ENCODE peak calls at places on chromosomes 1 and 21, in ten cellular contexts. T is brain microvascular endothelial cell, U is AG08396, L is WERI-Rb-1, F is fibroblast of lung, J is ELR, N is HL-60, P is neuronal stem cell, O is heart left ventricle, H is H7. G is an unnamed sample.

GRCh38 chr1:94298861-94299260 is 61.5 kb upstream of the ARHGAP29 start:
- DNase-seq in T (no peak), U (no peak), L (no peak), F (peak), J (no peak), N (peak), P (no peak), O (no peak), H (no peak), G (no peak)

GRCh38 chr1:70896224-70896623 is 151.4 kb downstream of the PTGER3 start:
- DNase-seq in T (no peak), U (no peak), L (no peak), F (no peak), J (peak), N (no peak), P (no peak), O (no peak), H (peak), G (peak)

GRCh38 chr1:54987830-54988705 is 7.6 kb downstream of the TMEM61 start:
- DNase-seq in T (peak), U (peak), L (no peak), F (no peak), J (peak), N (no peak), P (no peak), O (no peak), H (peak), G (no peak)

GRCh38 chr1:116321766-116322175 is 51.3 kb upstream of the ATP1A1 start:
- DNase-seq in T (no peak), U (no peak), L (no peak), F (no peak), J (no peak), N (no peak), P (no peak), O (no peak), H (no peak), G (no peak)

GRCh38 chr1:198245379-198245778 is 88.6 kb downstream of the NEK7 start:
- DNase-seq in T (no peak), U (no peak), L (no peak), F (no peak), J (no peak), N (no peak), P (no peak), O (no peak), H (no peak), G (no peak)

GRCh38 chr1:228898582-228898992 is 163.3 kb downstream of the RHOU start:
- DNase-seq in T (no peak), U (no peak), L (no peak), F (no peak), J (no peak), N (peak), P (no peak), O (no peak), H (no peak), G (no peak)

GRCh38 chr1:203800001-203800400 is 4.6 kb downstream of the ZBED6 start:
- DNase-seq in T (no peak), U (no peak), L (no peak), F (no peak), J (no peak), N (no peak), P (no peak), O (no peak), H (no peak), G (no peak)

GRCh38 chr1:175889044-175889443 is 145.6 kb upstream of the TNR start:
- DNase-seq in T (no peak), U (no peak), L (no peak), F (no peak), J (no peak), N (no peak), P (no peak), O (no peak), H (no peak), G (no peak)

GRCh38 chr1:99674665-99675064 is 28.8 kb downstream of the PALMD start:
- DNase-seq in T (no peak), U (no peak), L (no peak), F (no peak), J (peak), N (no peak), P (no peak), O (no peak), H (no peak), G (no peak)

GRCh38 chr1:43319288-43319687 is 18.3 kb upstream of the MPL start:
- DNase-seq in T (no peak), U (no peak), L (no peak), F (no peak), J (no peak), N (no peak), P (no peak), O (no peak), H (no peak), G (no peak)

GRCh38 chr1:163436133-163436532 is 114.4 kb downstream of the NUF2 start:
- DNase-seq in T (no peak), U (no peak), L (no peak), F (no peak), J (no peak), N (no peak), P (no peak), O (no peak), H (no peak), G (no peak)

GRCh38 chr1:18926315-18927081 is 24.1 kb upstream of the ALDH4A1 start:
- DNase-seq in T (peak), U (peak), L (no peak), F (peak), J (peak), N (peak), P (no peak), O (peak), H (no peak), G (no peak)

GRCh38 chr1:211579434-211580302 is 707 bp upstream of the SLC30A1 start:
- DNase-seq in T (no peak), U (no peak), L (peak), F (peak), J (peak), N (no peak), P (no peak), O (no peak), H (no peak), G (peak)

GRCh38 chr1:61639218-61639617 is 85.7 kb downstream of the TM2D1 start:
- DNase-seq in T (no peak), U (no peak), L (no peak), F (no peak), J (no peak), N (no peak), P (no peak), O (no peak), H (no peak), G (no peak)

GRCh38 chr1:84745857-84746256 is 55.6 kb upstream of the SSX2IP start:
- DNase-seq in T (no peak), U (no peak), L (no peak), F (no peak), J (no peak), N (no peak), P (no peak), O (no peak), H (no peak), G (no peak)

GRCh38 chr1:27539901-27540861 is 50.2 kb upstream of the WASF2 start:
- DNase-seq in T (peak), U (peak), L (no peak), F (no peak), J (peak), N (no peak), P (no peak), O (no peak), H (no peak), G (no peak)

GRCh38 chr1:26159113-26160039 is 497 bp downstream of the FAM110D start:
- DNase-seq in T (no peak), U (no peak), L (no peak), F (no peak), J (no peak), N (no peak), P (no peak), O (no peak), H (no peak), G (no peak)

GRCh38 chr1:55204997-55205396 is 10.2 kb downstream of the USP24 start:
- DNase-seq in T (no peak), U (no peak), L (no peak), F (peak), J (peak), N (no peak), P (no peak), O (no peak), H (no peak), G (no peak)

GRCh38 chr1:62295921-62296451 is 23.2 kb downstream of the KANK4 start:
- DNase-seq in T (peak), U (no peak), L (no peak), F (peak), J (peak), N (peak), P (no peak), O (no peak), H (no peak), G (peak)

GRCh38 chr1:21506804-21507203 is 2.4 kb upstream of the ALPL start:
- DNase-seq in T (no peak), U (no peak), L (no peak), F (no peak), J (no peak), N (no peak), P (no peak), O (no peak), H (no peak), G (no peak)

GRCh38 chr1:64476251-64476952 is 6.5 kb downstream of the CACHD1 start:
- DNase-seq in T (peak), U (peak), L (no peak), F (peak), J (peak), N (no peak), P (no peak), O (no peak), H (no peak), G (no peak)

GRCh38 chr1:183238071-183238470 is 52.0 kb downstream of the LAMC2 start:
- DNase-seq in T (peak), U (no peak), L (no peak), F (peak), J (peak), N (no peak), P (no peak), O (no peak), H (no peak), G (no peak)

GRCh38 chr1:71080782-71081696 is at the start of gene ZRANB2:
- DNase-seq in T (peak), U (peak), L (peak), F (peak), J (peak), N (peak), P (peak), O (peak), H (peak), G (peak)

GRCh38 chr1:157087030-157087429 is 12.6 kb downstream of the ETV3L start:
- DNase-seq in T (no peak), U (no peak), L (no peak), F (no peak), J (no peak), N (no peak), P (no peak), O (no peak), H (no peak), G (no peak)

GRCh38 chr1:206557636-206558473 is 50.5 kb downstream of the RASSF5 start:
- DNase-seq in T (no peak), U (no peak), L (no peak), F (no peak), J (no peak), N (peak), P (no peak), O (no peak), H (no peak), G (no peak)

GRCh38 chr1:41862411-41863221 is 56.1 kb downstream of the HIVEP3 start:
- DNase-seq in T (peak), U (peak), L (peak), F (peak), J (peak), N (peak), P (no peak), O (no peak), H (no peak), G (no peak)

GRCh38 chr1:4553761-4554160 is 100.6 kb upstream of the AJAP1 start:
- DNase-seq in T (no peak), U (no peak), L (no peak), F (no peak), J (no peak), N (no peak), P (no peak), O (no peak), H (no peak), G (no peak)

GRCh38 chr21:22763442-22763841 is 1765.2 kb downstream of the NCAM2 start:
- DNase-seq in T (no peak), U (no peak), L (no peak), F (no peak), J (peak), N (no peak), P (no peak), O (no peak), H (no peak), G (no peak)

GRCh38 chr1:88684482-88685238 is 587 bp downstream of the PKN2 start:
- DNase-seq in T (peak), U (peak), L (peak), F (peak), J (peak), N (peak), P (peak), O (peak), H (peak), G (peak)

GRCh38 chr1:64473367-64473766 is 3.4 kb downstream of the CACHD1 start:
- DNase-seq in T (no peak), U (no peak), L (no peak), F (no peak), J (no peak), N (no peak), P (no peak), O (no peak), H (peak), G (no peak)

GRCh38 chr1:207050428-207050767 is 610 bp downstream of the YOD1 start:
- DNase-seq in T (no peak), U (no peak), L (no peak), F (no peak), J (no peak), N (no peak), P (no peak), O (no peak), H (peak), G (peak)

GRCh38 chr1:154328318-154329151 is 3.2 kb downstream of the ATP8B2 start:
- DNase-seq in T (peak), U (peak), L (peak), F (peak), J (peak), N (peak), P (no peak), O (peak), H (peak), G (peak)

GRCh38 chr1:205229916-205230700 is 2.4 kb downstream of the TMCC2 start:
- DNase-seq in T (no peak), U (no peak), L (no peak), F (no peak), J (no peak), N (peak), P (no peak), O (no peak), H (peak), G (no peak)

GRCh38 chr1:2000850-2001249 is 2.7 kb downstream of the CFAP74 start:
- DNase-seq in T (no peak), U (no peak), L (no peak), F (no peak), J (no peak), N (no peak), P (no peak), O (no peak), H (no peak), G (no peak)